ENCODE peak calls at places on chromosomes 11 and 22, in five cellular contexts. K is fibroblast of lung, U is SK-N-SH, F is PC-3, B is MM.1S. E is an unnamed sample.

GRCh38 chr11:120908521-120909181 is 115.3 kb upstream of the TBCEL start:
- DNase-seq in K (no peak), U (no peak), F (no peak), B (no peak), E (no peak)

GRCh38 chr11:95544095-95544795 is 245.3 kb downstream of the FAM76B start:
- DNase-seq in K (peak), U (no peak), F (peak), B (no peak), E (no peak)

GRCh38 chr22:44567846-44568493 is 69.9 kb upstream of the RTL6 start:
- DNase-seq in K (peak), U (no peak), F (peak), B (peak), E (peak)

GRCh38 chr11:47060807-47061206 is 115.9 kb downstream of the ARFGAP2 start:
- DNase-seq in K (no peak), U (no peak), F (peak), B (no peak), E (no peak)

GRCh38 chr11:63763506-63764200 is 4.9 kb downstream of the ZFTA start:
- DNase-seq in K (peak), U (peak), F (no peak), B (no peak), E (no peak)

GRCh38 chr11:33234397-33235168 is 22.6 kb upstream of the HIPK3 start:
- DNase-seq in K (peak), U (no peak), F (no peak), B (no peak), E (no peak)

GRCh38 chr11:126385991-126386728 is 30.7 kb downstream of the ST3GAL4 start:
- DNase-seq in K (no peak), U (no peak), F (no peak), B (no peak), E (no peak)

GRCh38 chr22:20292673-20293232 is 24.6 kb upstream of the RTN4R start:
- DNase-seq in K (no peak), U (no peak), F (no peak), B (no peak), E (no peak)

GRCh38 chr11:10255388-10256125 is 38.5 kb downstream of the SBF2 start:
- DNase-seq in K (peak), U (no peak), F (no peak), B (no peak), E (no peak)

GRCh38 chr11:128653828-128654231 is 40.0 kb upstream of the FLI1 start:
- DNase-seq in K (no peak), U (no peak), F (peak), B (no peak), E (no peak)

GRCh38 chr11:3939211-3939610 is 83.7 kb downstream of the STIM1 start:
- DNase-seq in K (peak), U (no peak), F (no peak), B (peak), E (no peak)

GRCh38 chr11:62545437-62546243 is 966 bp downstream of the AHNAK start:
- DNase-seq in K (peak), U (peak), F (peak), B (no peak), E (no peak)

GRCh38 chr11:15434529-15434928 is 319.8 kb downstream of the INSC start:
- DNase-seq in K (no peak), U (no peak), F (no peak), B (no peak), E (no peak)

GRCh38 chr11:114359342-114359741 is 41.0 kb downstream of the C11orf71 start:
- DNase-seq in K (peak), U (no peak), F (no peak), B (no peak), E (no peak)

GRCh38 chr22:20258584-20259335 is 9.4 kb downstream of the RTN4R start:
- DNase-seq in K (no peak), U (peak), F (no peak), B (no peak), E (peak)

GRCh38 chr22:17258015-17258827 is 39.0 kb upstream of the ADA2 start:
- DNase-seq in K (peak), U (peak), F (peak), B (peak), E (peak)

GRCh38 chr11:69400769-69401590 is 80.5 kb upstream of the LINC01488 start:
- DNase-seq in K (no peak), U (no peak), F (no peak), B (no peak), E (no peak)

GRCh38 chr22:26487996-26488395 is 4.3 kb downstream of the SRRD start:
- DNase-seq in K (peak), U (no peak), F (no peak), B (no peak), E (peak)

GRCh38 chr11:123249354-123249753 is 54.3 kb upstream of the CLMP start:
- DNase-seq in K (no peak), U (no peak), F (peak), B (no peak), E (no peak)

GRCh38 chr11:123247498-123247799 is 52.4 kb upstream of the CLMP start:
- DNase-seq in K (no peak), U (no peak), F (no peak), B (no peak), E (no peak)

GRCh38 chr11:123245567-123245966 is 50.5 kb upstream of the CLMP start:
- DNase-seq in K (no peak), U (no peak), F (no peak), B (no peak), E (no peak)

GRCh38 chr11:123247813-123248379 is 52.8 kb upstream of the CLMP start:
- DNase-seq in K (no peak), U (peak), F (no peak), B (no peak), E (no peak)

DNA sequence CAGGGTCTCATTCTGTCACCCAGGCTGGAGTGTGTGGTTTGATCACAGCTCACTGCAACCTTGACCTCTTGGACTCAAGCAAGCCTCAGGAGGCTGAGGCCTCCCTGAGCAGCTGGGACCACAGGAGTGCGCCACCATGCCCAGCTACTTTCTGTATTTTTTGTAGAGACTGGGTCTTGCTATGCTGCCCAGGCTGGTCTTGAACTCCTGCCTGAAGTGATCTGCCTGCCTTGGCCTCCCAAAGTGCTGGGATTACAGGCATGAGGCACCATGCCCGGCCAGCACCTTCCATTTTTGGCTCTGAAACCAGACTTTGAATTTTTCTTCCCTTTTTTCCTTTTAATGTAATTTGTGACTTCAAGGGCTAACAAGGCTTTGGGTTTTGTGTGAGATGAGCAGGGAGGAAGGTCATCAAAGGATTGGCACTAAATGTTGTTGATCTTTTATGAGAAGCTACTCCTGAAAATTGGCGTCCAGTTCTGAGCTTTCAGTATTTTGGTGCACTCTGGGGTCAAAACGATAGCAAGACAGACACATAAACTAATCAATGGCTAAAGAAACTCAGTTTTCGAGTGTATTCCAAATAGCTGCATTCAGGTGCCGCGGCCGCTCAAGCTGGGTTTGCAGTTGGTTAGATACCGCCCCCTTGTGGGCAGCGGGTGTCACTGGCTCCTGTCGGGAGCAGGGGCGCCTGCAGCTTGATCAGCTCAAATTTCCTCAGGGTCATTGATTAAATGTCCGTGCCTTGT is 51.9 kb upstream of the CLMP start:
- DNase-seq in K (peak), U (peak), F (peak), B (peak), E (peak)
- H3K9ac ChIP-seq in K (no peak), U (no peak), F (peak), B (no peak), E (no peak)

DNA sequence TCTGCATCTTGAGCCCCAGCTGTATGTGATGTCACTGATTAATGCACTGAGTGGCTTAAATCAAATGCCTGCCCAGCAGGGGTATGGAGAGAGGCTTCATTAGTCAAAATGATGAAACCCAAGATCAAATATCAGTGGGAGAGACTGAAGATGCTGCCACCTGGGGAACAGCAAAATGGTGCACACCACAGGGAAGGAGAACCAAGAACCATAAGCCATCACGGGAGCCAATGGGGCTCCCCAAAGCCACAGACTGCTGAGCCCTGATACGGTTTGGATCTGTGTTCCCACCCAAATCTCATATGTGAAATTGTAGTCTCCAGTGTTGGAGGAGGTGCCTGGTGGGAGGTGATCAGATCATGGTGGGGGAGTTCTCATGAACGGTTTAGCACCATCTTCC is 85.6 kb downstream of the CTTN start:
- DNase-seq in K (no peak), U (no peak), F (no peak), B (no peak), E (no peak)
- H3K27ac ChIP-seq in K (no peak), U (no peak), F (peak), B (no peak), E (no peak)

GRCh38 chr11:78889698-78890097 is 315.0 kb upstream of the NARS2 start:
- DNase-seq in K (no peak), U (no peak), F (no peak), B (no peak), E (no peak)

GRCh38 chr11:78898376-78898775 is 323.7 kb upstream of the NARS2 start:
- DNase-seq in K (no peak), U (no peak), F (no peak), B (no peak), E (no peak)

GRCh38 chr11:78893996-78894395 is 319.3 kb upstream of the NARS2 start:
- DNase-seq in K (no peak), U (no peak), F (no peak), B (no peak), E (no peak)
- H3K9ac ChIP-seq in K (no peak), U (no peak), F (no peak), B (no peak), E (no peak)

GRCh38 chr22:36299295-36299694 is 46.4 kb downstream of the APOL1 start:
- DNase-seq in K (no peak), U (no peak), F (no peak), B (no peak), E (no peak)
- H3K27ac ChIP-seq in K (no peak), U (peak), F (no peak), B (no peak), E (no peak)

GRCh38 chr11:77525455-77526091 is 51.7 kb upstream of the PAK1 start:
- DNase-seq in K (no peak), U (no peak), F (no peak), B (no peak), E (peak)
- H3K9ac ChIP-seq in K (no peak), U (no peak), F (no peak), B (no peak), E (no peak)

DNA sequence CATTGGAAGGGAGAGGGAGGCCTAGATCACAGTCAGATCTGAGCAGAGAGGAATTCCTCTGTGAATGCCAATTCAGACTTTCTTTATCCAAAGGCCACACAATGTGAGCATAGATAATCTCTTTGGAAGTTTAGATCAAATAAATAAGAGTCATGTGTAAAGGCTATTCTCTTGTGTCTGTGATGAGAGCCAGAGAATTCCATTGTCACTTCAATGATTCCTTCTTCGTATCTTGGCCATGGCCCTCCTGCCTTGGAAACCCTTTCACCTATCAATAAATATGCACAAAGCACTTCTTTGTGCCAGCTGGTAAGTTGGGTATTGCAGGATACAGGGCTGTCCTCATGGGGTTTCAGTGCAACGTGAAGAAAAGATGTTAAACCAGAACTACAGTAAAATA is 142.8 kb downstream of the SNX19 start:
- DNase-seq in K (no peak), U (no peak), F (no peak), B (no peak), E (no peak)
- H3K27ac ChIP-seq in K (peak), U (peak), F (peak), B (no peak), E (no peak)

DNA sequence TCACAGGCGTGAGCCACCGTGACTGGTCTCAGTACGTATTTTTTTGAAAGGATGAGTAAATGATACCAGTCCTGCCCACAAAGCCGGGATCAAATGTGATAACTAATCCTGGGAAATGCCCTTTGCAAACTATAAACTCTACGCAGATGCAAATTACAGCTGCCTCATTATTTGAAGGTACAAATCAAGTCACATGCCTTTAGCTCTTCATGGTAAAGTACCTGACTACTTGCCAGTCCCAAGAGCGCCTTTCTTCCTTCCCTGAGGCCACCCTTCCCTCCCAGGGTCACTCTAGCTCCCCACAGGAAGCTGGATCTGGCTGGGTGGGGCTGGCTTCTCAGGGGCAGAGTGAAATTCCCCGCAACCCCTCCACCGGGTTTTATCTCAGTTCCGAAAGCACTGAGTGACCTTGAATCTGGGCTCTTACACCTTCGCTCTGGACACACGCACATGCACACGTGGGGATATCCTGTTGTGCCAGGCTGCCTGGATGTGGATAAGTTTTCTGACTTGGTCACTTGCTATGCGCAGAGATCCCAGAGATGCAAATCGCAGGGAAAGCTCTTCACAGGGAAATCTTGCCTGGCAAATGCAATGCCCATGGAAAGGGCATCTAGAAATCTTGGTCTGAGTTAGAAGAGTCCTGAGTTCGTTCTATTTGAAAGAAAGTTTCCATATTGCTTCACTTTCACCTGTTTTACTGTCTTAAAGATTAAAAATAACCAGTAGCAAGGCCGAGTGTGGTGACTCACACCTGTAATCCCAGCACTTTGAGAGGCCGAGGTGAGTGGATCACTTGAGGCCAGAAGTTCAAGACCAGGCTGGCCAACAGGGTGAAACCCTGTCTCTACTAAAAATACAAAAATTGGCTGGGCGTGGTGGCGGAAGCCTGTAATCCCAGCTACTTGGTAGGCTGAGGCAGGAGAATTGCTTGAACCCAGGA is 8.5 kb downstream of the A4GALT start:
- DNase-seq in K (no peak), U (no peak), F (no peak), B (no peak), E (no peak)
- H3K9ac ChIP-seq in K (no peak), U (no peak), F (no peak), B (no peak), E (no peak)

GRCh38 chr22:36564422-36565151 is 35.6 kb upstream of the EIF3D start:
- DNase-seq in K (no peak), U (no peak), F (no peak), B (no peak), E (no peak)

GRCh38 chr22:36566720-36567119 is 37.8 kb upstream of the EIF3D start:
- DNase-seq in K (no peak), U (no peak), F (no peak), B (no peak), E (no peak)

GRCh38 chr22:36565152-36565507 is 36.2 kb upstream of the EIF3D start:
- DNase-seq in K (no peak), U (no peak), F (no peak), B (no peak), E (no peak)

GRCh38 chr22:36563898-36564297 is 34.9 kb upstream of the EIF3D start:
- DNase-seq in K (no peak), U (no peak), F (no peak), B (no peak), E (no peak)

DNA sequence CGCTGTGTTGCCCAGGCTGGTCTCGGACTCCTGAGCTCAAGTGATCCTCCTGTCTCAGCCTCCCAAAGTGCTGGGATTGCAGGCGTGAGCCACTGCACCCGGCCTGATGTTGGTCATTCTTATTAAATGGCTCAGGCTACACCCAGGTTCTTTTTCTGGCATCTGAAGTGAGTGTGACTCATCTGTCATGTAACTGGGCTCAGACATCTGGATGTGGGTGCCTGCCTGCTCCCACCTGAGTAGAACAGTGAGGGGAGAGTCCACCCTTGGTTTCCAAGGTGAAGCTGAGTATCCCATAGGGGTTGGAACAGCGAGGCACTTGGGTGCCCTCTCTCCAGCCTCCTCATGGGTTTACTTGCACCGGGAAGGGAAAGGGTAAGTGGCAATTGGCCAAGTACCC is 36.7 kb upstream of the EIF3D start:
- DNase-seq in K (no peak), U (no peak), F (peak), B (no peak), E (no peak)
- H3K27ac ChIP-seq in K (no peak), U (no peak), F (no peak), B (no peak), E (no peak)

GRCh38 chr11:118607401-118608267 is at the start of gene PHLDB1:
- DNase-seq in K (peak), U (peak), F (peak), B (no peak), E (no peak)
- H3K9ac ChIP-seq in K (peak), U (peak), F (peak), B (no peak), E (no peak)

DNA sequence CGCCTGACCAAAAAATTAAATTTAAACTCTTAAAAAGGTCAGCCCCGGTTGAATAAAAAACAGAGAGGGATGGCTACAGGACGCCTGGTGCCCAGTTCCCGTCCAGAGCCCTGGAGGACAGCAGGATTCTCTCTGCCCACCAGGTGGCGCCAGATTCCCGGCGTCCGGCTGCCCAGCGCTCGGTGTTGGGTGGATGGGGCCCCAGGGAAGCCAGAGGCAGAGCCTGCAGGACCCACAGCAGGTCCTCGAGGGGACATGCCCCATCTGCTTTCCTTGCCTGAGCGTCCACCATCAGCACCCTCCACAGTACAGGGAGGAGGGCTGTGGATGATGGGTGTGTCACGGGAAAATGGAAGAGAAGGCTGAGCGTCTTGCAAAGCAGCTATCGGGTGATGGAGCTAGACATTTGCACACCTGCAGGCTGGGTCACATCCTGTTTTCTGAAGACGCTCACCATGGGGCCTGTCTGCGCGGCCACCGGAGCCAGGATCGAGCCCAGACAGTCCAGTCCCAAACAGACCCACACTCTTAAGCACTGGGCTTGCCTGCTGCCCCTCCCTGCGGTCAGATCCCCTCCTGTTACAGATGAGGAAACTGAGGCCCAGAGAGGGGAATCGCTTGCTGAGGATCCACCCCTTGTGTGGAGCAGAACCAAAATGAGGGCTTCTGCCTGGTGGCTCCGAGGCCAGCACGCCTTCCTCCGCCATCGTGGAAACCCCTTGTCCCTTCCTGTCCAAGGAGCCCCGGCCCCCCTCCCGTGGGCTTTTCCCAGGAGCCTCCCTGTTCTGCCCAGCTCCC is 18.5 kb upstream of the CBX7 start:
- DNase-seq in K (peak), U (peak), F (peak), B (peak), E (peak)
- H3K27ac ChIP-seq in K (no peak), U (no peak), F (no peak), B (peak), E (no peak)